ENCODE peak calls at places on chromosomes 12 and 14, in ten cellular contexts. H is lung; C is A549; W is tibial artery; Q is brain microvascular endothelial cell; U is colonic mucosa; M is pancreas; J is SK-N-MC; I is IMR-90; D is CD8-positive, alpha-beta T cell. E is an unnamed sample.

GRCh38 chr14:103696466-103697071 is 18.7 kb downstream of the XRCC3 start:
- DNase-seq in H (no peak), C (no peak), W (no peak), Q (peak), U (no peak), M (peak), J (no peak), I (peak), D (no peak), E (no peak)

GRCh38 chr12:68479261-68479581 is 131.5 kb upstream of the RAP1B start:
- DNase-seq in H (no peak), C (no peak), W (no peak), Q (no peak), U (no peak), M (no peak), J (no peak), I (peak), D (no peak), E (no peak)

GRCh38 chr12:64694130-64695078 is 64.8 kb downstream of the GNS start:
- DNase-seq in H (no peak), C (no peak), W (no peak), Q (no peak), U (no peak), M (no peak), J (no peak), I (no peak), D (no peak), E (no peak)

GRCh38 chr12:101935769-101936741 is 58.7 kb downstream of the DRAM1 start:
- DNase-seq in H (no peak), C (no peak), W (peak), Q (peak), U (no peak), M (no peak), J (peak), I (peak), D (no peak), E (no peak)

GRCh38 chr12:59736359-59736758 is 140.5 kb downstream of the SLC16A7 start:
- DNase-seq in H (no peak), C (no peak), W (no peak), Q (no peak), U (no peak), M (no peak), J (no peak), I (no peak), D (no peak), E (no peak)

GRCh38 chr12:93565760-93566159 is 6.7 kb upstream of the SOCS2 start:
- DNase-seq in H (no peak), C (no peak), W (no peak), Q (no peak), U (no peak), M (no peak), J (no peak), I (no peak), D (no peak), E (no peak)

GRCh38 chr12:89685363-89685972 is 23.2 kb downstream of the ATP2B1 start:
- DNase-seq in H (no peak), C (no peak), W (no peak), Q (no peak), U (no peak), M (no peak), J (no peak), I (no peak), D (no peak), E (no peak)

GRCh38 chr14:31510222-31510621 is 22.4 kb upstream of the GPR33 start:
- DNase-seq in H (no peak), C (peak), W (no peak), Q (no peak), U (no peak), M (no peak), J (peak), I (peak), D (no peak), E (no peak)

GRCh38 chr14:93100570-93100969 is 15.2 kb downstream of the ITPK1 start:
- DNase-seq in H (no peak), C (no peak), W (no peak), Q (no peak), U (no peak), M (peak), J (no peak), I (no peak), D (no peak), E (no peak)

GRCh38 chr14:23444314-23444713 is 8.9 kb upstream of the MYH7 start:
- DNase-seq in H (no peak), C (no peak), W (no peak), Q (no peak), U (no peak), M (no peak), J (no peak), I (no peak), D (no peak), E (no peak)

GRCh38 chr14:105136401-105137322 is 31.9 kb downstream of the JAG2 start:
- DNase-seq in H (no peak), C (no peak), W (peak), Q (no peak), U (no peak), M (peak), J (no peak), I (no peak), D (no peak), E (no peak)

GRCh38 chr14:105139212-105139825 is 29.3 kb downstream of the JAG2 start:
- DNase-seq in H (no peak), C (no peak), W (peak), Q (no peak), U (no peak), M (no peak), J (no peak), I (no peak), D (no peak), E (no peak)

GRCh38 chr14:105138551-105139111 is 29.9 kb downstream of the JAG2 start:
- DNase-seq in H (no peak), C (no peak), W (peak), Q (no peak), U (no peak), M (peak), J (no peak), I (no peak), D (no peak), E (no peak)

GRCh38 chr14:105137481-105138020 is 31.0 kb downstream of the JAG2 start:
- DNase-seq in H (no peak), C (no peak), W (peak), Q (no peak), U (no peak), M (no peak), J (no peak), I (no peak), D (no peak), E (no peak)

GRCh38 chr14:105138021-105138541 is 30.5 kb downstream of the JAG2 start:
- DNase-seq in H (no peak), C (no peak), W (peak), Q (no peak), U (no peak), M (peak), J (no peak), I (no peak), D (no peak), E (no peak)
- H3K27ac ChIP-seq in H (no peak), C (no peak), W (no peak), Q (no peak), U (no peak), M (no peak), J (no peak), I (no peak), D (no peak), E (no peak)

GRCh38 chr12:29970501-29970900 is 186.8 kb upstream of the TMTC1 start:
- DNase-seq in H (no peak), C (no peak), W (no peak), Q (no peak), U (no peak), M (no peak), J (no peak), I (no peak), D (no peak), E (no peak)
- H3K27ac ChIP-seq in H (no peak), C (no peak), W (peak), Q (no peak), U (no peak), M (no peak), J (no peak), I (no peak), D (no peak), E (no peak)

GRCh38 chr12:49365542-49365941 is 1.7 kb upstream of the SPATS2 start:
- DNase-seq in H (no peak), C (no peak), W (no peak), Q (peak), U (no peak), M (no peak), J (no peak), I (peak), D (no peak), E (no peak)
- H3K27ac ChIP-seq in H (no peak), C (peak), W (peak), Q (peak), U (no peak), M (no peak), J (no peak), I (no peak), D (no peak), E (no peak)

GRCh38 chr12:104460973-104461693 is 4.4 kb downstream of the CHST11 start:
- DNase-seq in H (no peak), C (no peak), W (no peak), Q (no peak), U (no peak), M (no peak), J (no peak), I (no peak), D (no peak), E (no peak)

GRCh38 chr12:104458645-104459555 is 2.2 kb downstream of the CHST11 start:
- DNase-seq in H (no peak), C (peak), W (peak), Q (no peak), U (peak), M (peak), J (no peak), I (no peak), D (no peak), E (no peak)

GRCh38 chr12:104459556-104459909 is 2.8 kb downstream of the CHST11 start:
- DNase-seq in H (no peak), C (no peak), W (no peak), Q (no peak), U (no peak), M (no peak), J (no peak), I (no peak), D (no peak), E (no peak)

GRCh38 chr12:104462325-104462724 is 5.6 kb downstream of the CHST11 start:
- DNase-seq in H (no peak), C (no peak), W (no peak), Q (no peak), U (no peak), M (no peak), J (no peak), I (no peak), D (no peak), E (no peak)

DNA sequence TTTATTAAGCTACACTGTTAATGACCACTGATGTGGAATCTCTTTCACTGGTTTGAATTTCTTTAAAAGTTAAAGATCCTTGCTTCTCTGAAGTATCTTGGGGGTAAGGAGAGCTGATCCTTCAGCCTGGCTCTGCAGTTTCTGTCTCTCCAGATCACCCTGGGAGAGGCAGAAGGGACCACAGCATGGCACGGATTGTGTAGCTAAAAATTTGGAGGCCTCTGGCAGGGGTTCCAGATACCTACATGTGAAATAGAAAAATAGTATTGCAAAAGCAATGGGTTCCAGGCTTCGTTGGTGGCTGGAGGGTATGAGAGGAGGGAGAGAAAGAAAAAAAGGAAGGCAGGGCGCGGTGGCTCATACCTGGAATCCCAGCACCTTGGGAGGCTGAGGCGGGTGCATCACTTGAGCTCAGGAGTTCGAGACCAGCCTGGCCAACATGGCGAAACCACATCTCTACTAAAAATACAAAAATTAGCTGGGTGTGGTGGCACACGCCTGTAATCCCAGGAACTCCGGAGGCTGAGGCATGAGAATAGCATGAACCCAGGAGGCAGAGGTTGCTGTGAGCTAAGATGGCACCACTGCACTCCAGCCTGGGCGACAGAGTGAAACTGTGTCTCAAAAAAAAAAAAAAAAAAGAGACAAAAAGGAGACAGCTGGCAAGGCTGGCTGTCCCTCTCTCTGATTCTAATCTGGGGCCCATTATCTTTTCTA is 3.5 kb downstream of the CHST11 start:
- DNase-seq in H (no peak), C (no peak), W (no peak), Q (no peak), U (no peak), M (no peak), J (no peak), I (no peak), D (no peak), E (no peak)
- H3K27ac ChIP-seq in H (no peak), C (no peak), W (peak), Q (no peak), U (peak), M (no peak), J (no peak), I (no peak), D (peak), E (peak)

GRCh38 chr12:120965534-120966091 is 12.7 kb upstream of the HNF1A start:
- DNase-seq in H (no peak), C (no peak), W (no peak), Q (no peak), U (peak), M (peak), J (no peak), I (no peak), D (no peak), E (no peak)

GRCh38 chr12:120971299-120972180 is 6.8 kb upstream of the HNF1A start:
- DNase-seq in H (no peak), C (peak), W (no peak), Q (peak), U (no peak), M (peak), J (peak), I (peak), D (no peak), E (no peak)

GRCh38 chr12:120972870-120973543 is 5.3 kb upstream of the HNF1A start:
- DNase-seq in H (peak), C (no peak), W (no peak), Q (no peak), U (no peak), M (peak), J (no peak), I (no peak), D (no peak), E (no peak)

GRCh38 chr12:120965125-120965524 is 13.2 kb upstream of the HNF1A start:
- DNase-seq in H (no peak), C (no peak), W (no peak), Q (no peak), U (no peak), M (no peak), J (no peak), I (no peak), D (no peak), E (no peak)

DNA sequence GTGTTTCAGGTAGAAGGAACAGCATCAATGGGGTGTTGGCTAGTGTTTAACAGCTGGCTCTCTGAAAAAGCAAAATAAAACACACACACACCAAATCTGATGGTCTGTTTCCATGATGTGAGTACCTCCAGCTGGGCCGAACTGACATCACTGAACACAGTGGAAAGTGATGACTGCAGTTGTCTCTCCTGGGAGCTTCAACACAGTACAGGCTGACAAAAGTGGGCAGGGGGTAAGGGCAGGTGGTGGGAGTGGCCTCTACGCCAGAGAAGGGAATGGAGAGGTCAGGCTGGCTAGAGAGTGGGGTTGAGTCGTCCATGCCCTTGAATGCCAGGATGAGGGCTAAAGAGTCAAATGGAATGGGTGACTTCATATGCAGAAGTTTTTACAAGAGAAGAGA is 8.0 kb upstream of the HNF1A start:
- DNase-seq in H (no peak), C (no peak), W (no peak), Q (no peak), U (no peak), M (no peak), J (no peak), I (no peak), D (no peak), E (no peak)
- H3K27ac ChIP-seq in H (no peak), C (no peak), W (no peak), Q (no peak), U (no peak), M (no peak), J (no peak), I (no peak), D (no peak), E (no peak)

DNA sequence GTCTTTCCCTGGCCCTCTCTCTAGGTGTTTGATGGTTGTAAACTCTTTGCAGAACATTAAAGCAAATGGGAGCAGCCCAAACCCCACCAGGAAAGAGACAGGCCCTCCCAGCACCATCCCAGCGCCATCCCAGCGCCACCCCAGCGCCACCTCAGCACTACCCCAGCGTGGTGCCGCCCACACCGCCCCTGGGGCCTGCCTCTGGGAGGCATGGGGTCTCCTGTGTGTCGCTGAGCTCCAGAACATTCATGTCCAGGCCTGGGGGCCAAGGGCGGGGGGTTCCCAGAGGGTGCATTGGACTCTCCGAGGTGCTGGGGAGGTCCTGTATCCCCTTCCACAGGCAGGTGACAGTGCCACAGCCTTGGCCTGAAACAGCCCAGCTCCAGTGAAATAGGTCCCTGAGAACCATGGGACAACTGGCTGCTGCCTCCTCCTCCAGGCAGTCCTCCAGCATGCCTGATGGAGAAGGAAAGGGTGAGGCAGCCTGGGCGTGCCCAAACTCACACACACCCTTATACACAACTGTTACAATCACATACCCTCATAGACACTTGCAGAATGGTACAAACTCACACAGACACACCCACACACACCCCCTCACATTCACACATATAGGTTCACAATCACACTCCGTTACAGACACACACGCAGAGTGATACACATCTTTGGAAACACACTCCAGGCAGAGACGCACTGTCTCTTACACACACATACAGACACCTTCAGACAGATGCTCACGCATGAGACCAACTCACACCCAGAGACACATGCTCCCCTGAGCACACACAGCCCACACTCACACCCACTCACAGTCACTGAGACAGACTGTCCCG is 44.4 kb upstream of the NCOR2 start:
- DNase-seq in H (no peak), C (no peak), W (no peak), Q (no peak), U (no peak), M (no peak), J (no peak), I (no peak), D (no peak), E (no peak)
- H3K27ac ChIP-seq in H (no peak), C (no peak), W (no peak), Q (no peak), U (no peak), M (no peak), J (no peak), I (no peak), D (no peak), E (no peak)

GRCh38 chr14:49642163-49642562 is 7.1 kb upstream of the DNAAF2 start:
- DNase-seq in H (no peak), C (no peak), W (no peak), Q (no peak), U (no peak), M (no peak), J (no peak), I (no peak), D (no peak), E (no peak)
- H3K27ac ChIP-seq in H (peak), C (peak), W (no peak), Q (no peak), U (peak), M (no peak), J (no peak), I (no peak), D (no peak), E (no peak)

DNA sequence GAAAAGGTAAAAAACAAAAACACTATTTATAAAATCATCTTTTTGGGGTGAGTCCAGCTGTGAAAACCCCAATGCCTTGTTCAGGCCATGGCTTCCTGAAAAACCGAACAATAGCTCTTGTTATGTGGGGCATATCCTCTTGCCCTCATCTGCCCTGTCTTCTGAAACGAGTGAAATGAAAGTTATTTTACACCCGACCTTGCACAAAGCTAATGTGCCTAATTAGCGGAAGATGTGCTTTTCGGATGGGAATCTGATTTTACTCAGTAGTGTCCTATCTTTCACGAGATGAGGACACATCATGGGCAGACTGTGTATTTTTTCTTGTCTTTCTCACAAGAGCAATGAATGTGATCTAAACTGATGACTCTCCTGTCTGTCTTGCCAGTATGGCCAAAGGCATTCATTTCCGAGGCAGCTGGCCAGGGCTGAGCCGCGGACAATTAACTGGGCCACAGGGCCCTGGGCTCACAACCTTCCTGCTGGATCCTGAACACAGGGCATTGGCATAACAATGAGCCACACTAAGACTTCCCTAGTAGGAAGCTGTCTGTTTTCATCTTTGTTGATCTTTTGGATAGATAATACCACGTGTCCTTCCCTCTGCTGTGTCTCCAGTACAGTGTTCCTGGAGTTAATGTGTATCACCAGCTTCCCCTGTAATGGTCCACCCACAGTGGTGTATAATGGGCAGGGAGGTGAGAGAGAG is 86.0 kb upstream of the HIF1A start:
- DNase-seq in H (no peak), C (no peak), W (no peak), Q (no peak), U (no peak), M (no peak), J (no peak), I (peak), D (no peak), E (peak)
- H3K27ac ChIP-seq in H (no peak), C (peak), W (no peak), Q (no peak), U (peak), M (no peak), J (no peak), I (peak), D (no peak), E (peak)

E was measured in substantia nigra.